ENCODE peak calls at places on chromosomes 6 and 20, in six cellular contexts. F is HCT116, A is lower lobe of right lung, N is thoracic aorta, O is heart right ventricle, D is heart left ventricle. I is an unnamed sample.
A peak's percentile ranks its signal among the peaks of the same experiment; 100 is the strongest.

GRCh38 chr20:46256293-46256692 is 52.0 kb downstream of the CDH22 start:
- DNase-seq in F (no peak), A (no peak), N (no peak), O (no peak), D (no peak), I (no peak)

GRCh38 chr20:22689246-22689645 is 104.9 kb upstream of the FOXA2 start:
- DNase-seq in F (no peak), A (no peak), N (no peak), O (no peak), D (no peak), I (no peak)

GRCh38 chr20:38418509-38419204 is 16.5 kb downstream of the SNHG17 start:
- DNase-seq in F (no peak), A (no peak), N (no peak), O (peak; percentile 65), D (peak; percentile 76), I (no peak)

GRCh38 chr6:101666256-101666655 is 272.7 kb downstream of the GRIK2 start:
- DNase-seq in F (peak; percentile 42), A (no peak), N (no peak), O (no peak), D (no peak), I (peak; percentile 82)

GRCh38 chr20:43323592-43323991 is 133.9 kb upstream of the PTPRT start:
- DNase-seq in F (no peak), A (no peak), N (no peak), O (no peak), D (no peak), I (no peak)

GRCh38 chr20:3209023-3209945 is at the start of gene ITPA:
- DNase-seq in F (no peak), A (peak; percentile 59), N (no peak), O (peak; percentile 57), D (peak; percentile 53), I (peak; percentile 61)

GRCh38 chr6:152068622-152069261 is 261.3 kb downstream of the ESR1 start:
- DNase-seq in F (no peak), A (no peak), N (no peak), O (no peak), D (peak; percentile 35), I (no peak)

GRCh38 chr6:143694013-143694412 is 16.2 kb downstream of the PHACTR2 start:
- DNase-seq in F (no peak), A (no peak), N (no peak), O (no peak), D (no peak), I (no peak)

GRCh38 chr6:34919651-34920050 is 30.6 kb downstream of the ANKS1A start:
- DNase-seq in F (no peak), A (no peak), N (no peak), O (no peak), D (no peak), I (no peak)

DNA sequence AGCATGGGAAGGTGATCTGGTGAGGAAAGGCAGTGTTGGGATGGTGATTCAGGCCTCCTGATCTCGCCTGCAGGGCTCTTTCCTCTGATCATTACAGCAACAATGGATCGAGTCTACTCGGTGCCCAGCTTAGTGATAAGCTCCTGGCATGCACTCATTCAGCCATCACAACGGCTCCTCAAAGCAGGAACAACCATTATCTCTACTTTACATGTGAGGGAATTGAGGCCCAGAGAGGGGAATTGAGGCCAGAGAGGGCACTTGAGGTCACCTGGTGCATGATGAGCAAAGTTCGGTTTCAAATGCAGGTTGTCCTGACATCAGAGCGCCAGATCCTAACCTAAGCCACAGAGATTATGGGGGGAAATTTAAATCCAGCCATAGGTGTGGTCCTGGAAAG is 42.0 kb upstream of the BPIFA2 start:
- DNase-seq in F (no peak), A (no peak), N (no peak), O (no peak), D (no peak), I (no peak)
- H3K27ac ChIP-seq in F (no peak overlapping the region), A (no peak overlapping the region), N (no peak overlapping the region), O (no peak overlapping the region), D (no peak overlapping the region), I (no peak overlapping the region)

GRCh38 chr6:3380344-3381232 is 76.3 kb downstream of the SLC22A23 start:
- DNase-seq in F (no peak), A (peak; percentile 83), N (no peak), O (no peak), D (no peak), I (no peak)

GRCh38 chr6:3383525-3383924 is 73.3 kb downstream of the SLC22A23 start:
- DNase-seq in F (peak; percentile 57), A (no peak), N (no peak), O (no peak), D (no peak), I (peak; percentile 29)

GRCh38 chr6:3382399-3383279 is 74.2 kb downstream of the SLC22A23 start:
- DNase-seq in F (peak; percentile 89), A (no peak), N (no peak), O (no peak), D (no peak), I (no peak)

GRCh38 chr6:3379482-3380060 is 77.3 kb downstream of the SLC22A23 start:
- DNase-seq in F (no peak), A (no peak), N (no peak), O (no peak), D (no peak), I (no peak)

DNA sequence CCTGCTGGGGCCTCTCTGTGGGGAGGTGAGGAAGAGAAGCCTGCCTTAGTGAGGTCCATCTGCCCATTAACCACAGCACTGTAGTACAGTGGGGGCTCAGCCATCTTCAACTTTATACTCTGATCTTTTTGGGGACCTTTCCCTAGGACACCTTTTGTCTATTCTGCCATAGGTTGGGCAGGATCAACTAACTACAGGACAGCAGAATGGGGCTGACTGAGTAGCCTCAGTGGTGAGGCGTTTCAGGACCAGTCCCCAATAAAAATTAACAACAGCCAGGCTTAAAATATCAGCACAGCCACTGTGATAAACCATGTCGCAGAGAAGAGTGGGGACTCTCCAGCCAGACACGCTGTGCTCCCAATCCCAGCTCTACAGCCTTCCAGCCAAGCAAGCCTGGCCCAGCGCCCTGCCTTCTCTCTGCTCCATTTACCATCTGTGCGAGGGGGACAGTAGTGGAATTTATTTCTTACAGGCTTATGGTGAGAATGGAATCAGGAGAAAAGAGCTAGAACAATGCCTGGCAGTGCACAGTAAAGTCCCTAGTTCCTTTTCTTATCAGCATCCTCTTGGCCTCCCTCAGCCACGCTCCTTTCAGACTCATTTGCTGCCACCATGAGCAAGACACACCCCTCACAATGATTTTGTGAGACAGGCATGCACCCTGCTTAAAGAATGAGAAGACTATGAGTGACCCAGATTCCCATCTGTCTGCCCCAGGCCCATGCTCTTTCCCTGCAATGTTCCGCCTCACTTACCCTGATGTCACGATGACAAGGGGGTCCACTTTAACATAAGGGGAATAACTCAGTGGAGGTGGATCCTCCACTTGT is 75.4 kb downstream of the SLC22A23 start:
- DNase-seq in F (no peak), A (no peak), N (no peak), O (peak; percentile 24), D (no peak), I (no peak)
- H3K4me1 ChIP-seq in F (peaks cover 97% of the 10 kb centered on the region), A (peaks cover 32% of the 10 kb centered on the region), N (no peaks in the 10 kb centered on the region), O (peaks cover 26% of the 10 kb centered on the region), D (peaks cover 16% of the 10 kb centered on the region), I (peaks cover 21% of the 10 kb centered on the region)

DNA sequence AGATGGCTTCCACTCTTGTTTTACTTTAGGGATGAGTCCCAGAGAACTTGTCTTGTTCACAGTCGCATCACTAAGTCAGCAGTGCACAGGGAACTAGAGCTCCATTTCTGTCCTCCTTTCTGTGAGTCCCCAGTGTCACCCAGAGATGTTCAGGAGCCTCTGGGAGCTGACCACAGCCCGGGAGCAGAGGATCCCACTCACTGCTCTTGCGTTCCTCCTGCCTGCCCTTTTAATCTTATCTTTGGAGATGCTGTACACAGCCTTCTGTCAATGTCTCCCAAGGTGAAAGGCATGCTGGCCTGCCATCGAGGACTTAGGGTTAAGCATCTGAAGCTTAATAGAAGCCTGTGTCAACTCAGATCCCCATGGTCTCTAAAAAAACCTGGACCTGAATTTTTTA is 71.2 kb downstream of the IGF2R start:
- DNase-seq in F (no peak), A (no peak), N (no peak), O (no peak), D (no peak), I (no peak)
- H3K36me3 ChIP-seq in F (peaks cover 16% of the 10 kb centered on the region), A (peaks cover 74% of the 10 kb centered on the region), N (peaks cover 7% of the 10 kb centered on the region), O (no peaks in the 10 kb centered on the region), D (peaks cover 58% of the 10 kb centered on the region), I (peaks cover 72% of the 10 kb centered on the region)

DNA sequence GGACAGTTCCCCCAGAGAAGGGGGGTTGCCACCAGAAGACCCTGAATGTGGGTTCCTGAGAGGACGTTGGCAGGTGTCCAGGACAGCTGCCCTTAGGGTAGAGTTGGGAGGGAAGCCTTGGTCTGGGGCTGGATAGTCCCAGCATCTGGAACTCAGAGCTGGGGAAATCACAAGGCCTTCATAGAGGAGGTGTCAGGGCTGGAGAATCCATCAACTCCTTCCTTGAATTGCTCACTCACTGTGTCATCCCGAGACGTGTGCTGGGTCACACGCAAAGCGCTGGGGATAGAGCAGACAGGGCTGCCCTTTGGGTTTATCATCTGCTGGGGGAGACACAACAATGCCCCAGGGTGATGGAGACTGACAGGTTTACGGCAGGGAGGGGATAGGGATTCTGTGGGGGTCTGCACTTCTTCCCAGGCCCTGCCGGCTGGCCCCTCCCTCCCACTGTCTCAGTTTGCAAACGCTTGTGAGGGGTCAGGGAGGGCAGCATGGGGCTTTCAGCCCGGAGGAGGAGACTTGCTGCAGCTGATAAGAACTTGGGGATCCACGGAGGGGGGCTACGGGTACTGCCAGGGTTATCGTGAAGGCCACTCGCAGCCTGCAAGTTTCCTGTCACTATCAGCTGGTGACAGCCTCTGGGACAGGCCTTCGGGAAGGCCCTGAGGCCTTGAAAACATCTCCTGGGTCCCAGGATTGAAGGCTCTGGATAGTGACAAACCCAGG is 18.6 kb downstream of the RBM38 start:
- DNase-seq in F (no peak), A (no peak), N (no peak), O (no peak), D (no peak), I (no peak)
- H3K27ac ChIP-seq in F (no peak overlapping the region), A (no peak overlapping the region), N (no peak overlapping the region), O (no peak overlapping the region), D (no peak overlapping the region), I (no peak overlapping the region)

GRCh38 chr6:41561386-41561785 is 15.2 kb downstream of the FOXP4 start:
- DNase-seq in F (no peak), A (no peak), N (no peak), O (no peak), D (no peak), I (no peak)

GRCh38 chr6:41558033-41558807 is 12.0 kb downstream of the FOXP4 start:
- DNase-seq in F (no peak), A (no peak), N (no peak), O (no peak), D (no peak), I (no peak)

GRCh38 chr6:41560440-41561192 is 14.4 kb downstream of the FOXP4 start:
- DNase-seq in F (no peak), A (peak; percentile 67), N (no peak), O (peak; percentile 75), D (peak; percentile 84), I (no peak)

GRCh38 chr6:41561931-41562632 is 15.9 kb downstream of the FOXP4 start:
- DNase-seq in F (no peak), A (no peak), N (no peak), O (no peak), D (no peak), I (no peak)

DNA sequence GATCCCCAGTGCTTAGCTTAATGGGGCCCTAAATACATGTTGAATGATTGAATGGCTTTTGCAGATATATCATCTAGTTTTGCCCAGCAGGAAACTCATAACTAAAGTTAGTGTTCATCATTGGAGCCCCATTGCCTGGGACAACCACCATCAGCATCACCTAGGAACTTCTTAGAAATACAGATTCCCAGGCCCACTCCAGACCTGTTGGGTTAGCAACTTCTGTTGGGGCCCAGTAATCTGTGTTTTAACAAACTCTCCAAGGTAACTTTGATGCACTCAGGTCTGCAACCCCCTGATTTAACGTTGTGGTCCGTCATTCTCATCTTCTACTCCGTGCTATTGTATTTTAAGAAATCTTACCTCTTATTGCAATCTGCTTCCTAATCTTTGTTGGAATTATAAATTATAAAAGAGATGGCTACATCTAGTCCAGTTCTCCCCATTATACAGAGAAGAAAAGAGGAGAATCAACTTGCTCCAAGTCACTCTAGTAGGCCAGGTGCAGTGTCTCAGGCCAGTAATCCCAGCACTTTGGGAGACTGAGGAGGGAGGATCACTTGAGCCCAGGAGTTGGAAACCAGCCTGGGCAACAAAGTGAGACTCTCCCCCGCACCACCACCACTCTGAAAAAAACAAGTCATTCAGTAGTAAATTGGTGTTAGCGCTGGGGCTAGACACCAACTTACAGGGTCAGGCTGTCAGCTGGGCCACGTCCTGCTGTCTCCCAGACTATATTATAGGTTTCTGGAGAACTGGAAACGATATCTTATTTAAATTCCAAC is 13.7 kb downstream of the FOXP4 start:
- DNase-seq in F (no peak), A (no peak), N (no peak), O (no peak), D (no peak), I (no peak)
- H3K4me1 ChIP-seq in F (no peaks in the 10 kb centered on the region), A (peaks cover 30% of the 10 kb centered on the region), N (peaks cover 19% of the 10 kb centered on the region), O (peaks cover 18% of the 10 kb centered on the region), D (peaks cover 30% of the 10 kb centered on the region), I (no peaks in the 10 kb centered on the region)